ENCODE peak calls at places on chromosome 10, in five cellular contexts. E is left cardiac atrium, M is T-helper 2 cell, D is H7, F is GM04503. B is an unnamed sample.

GRCh38 chr10:132752378-132752777 is 33.6 kb downstream of the NKX6-2 start:
- DNase-seq in E (no peak), M (no peak), D (no peak), F (no peak), B (no peak)

GRCh38 chr10:71888623-71889387 is 37.8 kb upstream of the PSAP start:
- DNase-seq in E (peak), M (peak), D (peak), F (peak), B (peak)

GRCh38 chr10:100847440-100847839 is 65.3 kb upstream of the SLF2 start:
- DNase-seq in E (no peak), M (peak), D (no peak), F (no peak), B (no peak)

GRCh38 chr10:100348389-100348927 is 1.4 kb downstream of the SCD start:
- DNase-seq in E (no peak), M (no peak), D (no peak), F (no peak), B (no peak)

GRCh38 chr10:92901819-92902234 is 53.5 kb downstream of the EXOC6 start:
- DNase-seq in E (no peak), M (no peak), D (no peak), F (no peak), B (peak)

GRCh38 chr10:72221278-72221677 is 5.2 kb upstream of the ASCC1 start:
- DNase-seq in E (no peak), M (no peak), D (no peak), F (no peak), B (no peak)

GRCh38 chr10:102643346-102644065 is 773 bp upstream of the TRIM8 start:
- DNase-seq in E (peak), M (peak), D (peak), F (no peak), B (no peak)

GRCh38 chr10:99304027-99304856 is 24.9 kb upstream of the CNNM1 start:
- DNase-seq in E (no peak), M (no peak), D (no peak), F (no peak), B (no peak)

GRCh38 chr10:51615764-51616298 is 83.6 kb downstream of the CSTF2T start:
- DNase-seq in E (no peak), M (no peak), D (no peak), F (no peak), B (no peak)

GRCh38 chr10:78911533-78912340 is 157.0 kb upstream of the ZMIZ1 start:
- DNase-seq in E (no peak), M (no peak), D (no peak), F (no peak), B (no peak)

GRCh38 chr10:1581189-1581588 is 156.1 kb downstream of the ADARB2 start:
- DNase-seq in E (no peak), M (no peak), D (peak), F (no peak), B (no peak)

GRCh38 chr10:24382979-24383663 is 174.2 kb downstream of the KIAA1217 start:
- DNase-seq in E (peak), M (no peak), D (peak), F (no peak), B (no peak)

GRCh38 chr10:59711871-59712491 is 2.3 kb upstream of the SLC16A9 start:
- DNase-seq in E (no peak), M (no peak), D (no peak), F (no peak), B (no peak)

GRCh38 chr10:114491419-114491818 is 87.1 kb upstream of the AFAP1L2 start:
- DNase-seq in E (peak), M (no peak), D (no peak), F (no peak), B (no peak)

GRCh38 chr10:25896421-25896820 is 37.6 kb upstream of the MYO3A start:
- DNase-seq in E (no peak), M (no peak), D (no peak), F (no peak), B (no peak)

GRCh38 chr10:137031-137430 is 1.8 kb downstream of the ZMYND11 start:
- DNase-seq in E (no peak), M (peak), D (peak), F (no peak), B (peak)

GRCh38 chr10:103040424-103040823 is 122.3 kb downstream of the CNNM2 start:
- DNase-seq in E (no peak), M (no peak), D (no peak), F (peak), B (no peak)

GRCh38 chr10:23870612-23871011 is 338.3 kb upstream of the KIAA1217 start:
- DNase-seq in E (no peak), M (no peak), D (no peak), F (no peak), B (no peak)

GRCh38 chr10:8439040-8439439 is 384.6 kb downstream of the GATA3 start:
- DNase-seq in E (no peak), M (no peak), D (no peak), F (no peak), B (no peak)

GRCh38 chr10:13417459-13418126 is 69.5 kb upstream of the SEPHS1 start:
- DNase-seq in E (no peak), M (no peak), D (no peak), F (no peak), B (no peak)

GRCh38 chr10:94066411-94066810 is 72.7 kb downstream of the PLCE1 start:
- DNase-seq in E (peak), M (no peak), D (peak), F (no peak), B (no peak)

B was measured in T-cell.